ENCODE peak calls at places on chromosomes 13 and 19, in six cellular contexts. A is gastrocnemius medialis, B is BJ, P is GM12865, N is A549, O is H9. J is an unnamed sample.

GRCh38 chr19:34838248-34838647 is 65.2 kb upstream of the ZNF599 start:
- DNase-seq in A (no peak), B (no peak), P (no peak), N (peak), O (no peak), J (no peak)

GRCh38 chr13:75417006-75417384 is 65.0 kb downstream of the TBC1D4 start:
- DNase-seq in A (peak), B (no peak), P (no peak), N (no peak), O (no peak), J (no peak)

GRCh38 chr19:50328257-50329145 is 676 bp downstream of the KCNC3 start:
- DNase-seq in A (no peak), B (no peak), P (peak), N (no peak), O (peak), J (peak)

GRCh38 chr13:46146898-46147297 is 35.1 kb downstream of the LCP1 start:
- DNase-seq in A (no peak), B (no peak), P (no peak), N (no peak), O (peak), J (no peak)

GRCh38 chr13:49113526-49114286 is 106.4 kb upstream of the MLNR start:
- DNase-seq in A (no peak), B (no peak), P (no peak), N (no peak), O (no peak), J (no peak)

GRCh38 chr13:92829930-92830329 is 396.7 kb upstream of the GPC6 start:
- DNase-seq in A (no peak), B (no peak), P (no peak), N (no peak), O (no peak), J (no peak)

GRCh38 chr13:99265823-99266426 is 7.7 kb upstream of the GPR18 start:
- DNase-seq in A (no peak), B (no peak), P (peak), N (peak), O (no peak), J (peak)

GRCh38 chr19:40033989-40034560 is 22.0 kb downstream of the ZNF780B start:
- DNase-seq in A (no peak), B (no peak), P (no peak), N (no peak), O (no peak), J (no peak)

GRCh38 chr13:100439247-100439955 is 149.2 kb downstream of the GGACT start:
- DNase-seq in A (no peak), B (no peak), P (no peak), N (no peak), O (peak), J (no peak)

GRCh38 chr19:16608290-16608704 is 19.7 kb downstream of the MED26 start:
- DNase-seq in A (peak), B (peak), P (no peak), N (no peak), O (no peak), J (no peak)

GRCh38 chr13:94849254-94849653 is 136.9 kb upstream of the SOX21 start:
- DNase-seq in A (no peak), B (no peak), P (no peak), N (no peak), O (no peak), J (no peak)

GRCh38 chr19:16371540-16371986 is 46.9 kb downstream of the KLF2 start:
- DNase-seq in A (no peak), B (no peak), P (peak), N (no peak), O (no peak), J (peak)

GRCh38 chr13:47017476-47017875 is 120.6 kb upstream of the HTR2A start:
- DNase-seq in A (no peak), B (no peak), P (no peak), N (no peak), O (no peak), J (no peak)

GRCh38 chr13:52158629-52159158 is 703 bp downstream of the NEK3 start:
- DNase-seq in A (no peak), B (no peak), P (peak), N (no peak), O (no peak), J (peak)

GRCh38 chr13:31208554-31209122 is 8.9 kb downstream of the B3GLCT start:
- DNase-seq in A (no peak), B (no peak), P (no peak), N (no peak), O (no peak), J (no peak)

GRCh38 chr13:111031531-111031961 is 83.6 kb upstream of the ARHGEF7 start:
- DNase-seq in A (peak), B (peak), P (peak), N (no peak), O (no peak), J (no peak)

GRCh38 chr19:55342044-55342531 is 2.4 kb downstream of the KMT5C start:
- DNase-seq in A (no peak), B (no peak), P (no peak), N (no peak), O (peak), J (no peak)

GRCh38 chr19:55340784-55341147 is 1.1 kb downstream of the KMT5C start:
- DNase-seq in A (no peak), B (no peak), P (no peak), N (no peak), O (peak), J (no peak)

GRCh38 chr19:55340144-55340783 is 588 bp downstream of the KMT5C start:
- DNase-seq in A (no peak), B (no peak), P (peak), N (no peak), O (peak), J (no peak)

GRCh38 chr19:55341191-55342043 is 1.7 kb downstream of the KMT5C start:
- DNase-seq in A (peak), B (no peak), P (peak), N (peak), O (peak), J (peak)

GRCh38 chr19:55339225-55340143 is at the start of gene KMT5C:
- DNase-seq in A (peak), B (peak), P (peak), N (peak), O (peak), J (peak)
- TF ChIP-seq CTCF in A (peak), B (peak), P (no peak), N (no peak), O (no peak), J (no peak)

GRCh38 chr19:1247747-1248453 is 483 bp upstream of the MIDN start:
- DNase-seq in A (peak), B (no peak), P (peak), N (no peak), O (peak), J (no peak)
- TF ChIP-seq CTCF in A (peak), B (peak), P (peak), N (peak), O (peak), J (peak)

GRCh38 chr13:71979616-71980015 is 112.6 kb upstream of the DACH1 start:
- DNase-seq in A (no peak), B (no peak), P (peak), N (no peak), O (peak), J (no peak)
- TF ChIP-seq CTCF in A (no peak), B (no peak), P (peak), N (no peak), O (peak), J (peak)

DNA sequence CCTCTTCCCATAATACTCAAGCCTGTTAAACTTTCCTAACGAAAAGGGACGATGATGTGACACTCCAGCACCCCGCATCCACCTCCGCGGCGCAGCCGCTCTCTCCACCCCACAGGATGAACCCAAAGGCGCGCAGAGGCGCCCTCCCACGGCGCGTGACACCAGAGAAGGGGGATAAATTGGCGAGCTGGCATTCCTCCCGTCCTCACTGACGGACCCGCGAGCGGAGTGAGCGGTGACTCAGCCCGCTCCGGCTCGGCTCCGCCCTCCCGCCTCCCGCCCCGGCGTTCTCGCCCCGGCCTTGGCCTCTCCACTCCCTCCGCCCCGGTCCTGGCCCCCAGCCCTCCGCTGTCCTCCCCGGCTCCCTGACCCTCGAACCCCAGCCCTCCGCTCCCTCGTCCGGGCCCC is 590 bp downstream of the TUBGCP3 start:
- DNase-seq in A (peak), B (peak), P (peak), N (peak), O (peak), J (peak)
- TF ChIP-seq CTCF in A (no peak), B (peak), P (no peak), N (no peak), O (no peak), J (peak)

GRCh38 chr19:45166723-45167252 is 6.0 kb upstream of the NKPD1 start:
- DNase-seq in A (no peak), B (no peak), P (no peak), N (no peak), O (peak), J (no peak)

GRCh38 chr19:45162464-45163143 is 1.8 kb upstream of the NKPD1 start:
- DNase-seq in A (no peak), B (no peak), P (no peak), N (no peak), O (no peak), J (no peak)

GRCh38 chr19:45163751-45164150 is 3.0 kb upstream of the NKPD1 start:
- DNase-seq in A (no peak), B (no peak), P (no peak), N (no peak), O (no peak), J (no peak)

GRCh38 chr19:45163156-45163555 is 2.4 kb upstream of the NKPD1 start:
- DNase-seq in A (no peak), B (no peak), P (no peak), N (no peak), O (no peak), J (no peak)

DNA sequence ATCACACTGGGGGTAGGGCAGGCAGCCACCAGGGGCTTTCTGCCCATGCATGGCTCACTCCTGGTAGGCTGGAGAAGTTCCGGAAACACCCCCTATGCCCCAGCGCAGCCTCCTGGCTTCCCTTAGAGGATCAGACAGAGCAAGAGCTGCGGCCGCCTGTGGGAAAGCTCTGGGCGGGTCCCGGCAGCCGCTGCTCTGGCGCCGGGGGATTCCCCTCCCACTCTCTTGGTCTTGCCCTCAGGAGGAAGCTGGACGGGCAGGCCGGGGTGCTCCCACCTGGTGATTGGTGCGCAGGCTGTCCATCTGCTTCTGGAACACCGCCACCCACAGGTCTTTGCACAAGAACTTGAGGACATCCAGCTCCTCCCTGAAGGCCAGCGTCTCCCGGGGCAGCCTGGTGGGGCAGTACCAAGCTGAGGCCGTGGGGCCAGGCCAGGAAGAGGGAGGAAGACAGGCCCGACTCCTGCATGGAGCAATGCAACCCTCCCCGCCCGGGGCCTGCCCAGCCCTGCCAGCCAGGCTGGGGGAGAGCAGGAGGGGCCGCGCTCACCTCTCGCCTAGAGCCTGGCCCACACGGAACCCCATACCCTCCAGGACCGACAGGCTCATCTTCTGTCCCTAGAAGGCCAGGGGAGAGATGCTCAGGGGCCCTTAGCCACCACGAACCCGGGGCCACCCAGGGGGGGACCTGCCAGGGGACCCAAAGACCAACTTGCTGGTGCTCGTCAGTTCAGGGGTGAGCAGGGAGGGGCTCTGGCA is 4.0 kb upstream of the NKPD1 start:
- DNase-seq in A (peak), B (no peak), P (peak), N (no peak), O (peak), J (peak)
- TF ChIP-seq CTCF in A (no peak), B (peak), P (no peak), N (no peak), O (peak), J (peak)

GRCh38 chr19:54881884-54882283 is 7.8 kb downstream of the FCAR start:
- DNase-seq in A (no peak), B (no peak), P (no peak), N (no peak), O (no peak), J (no peak)

GRCh38 chr19:54883228-54883627 is 9.2 kb downstream of the FCAR start:
- DNase-seq in A (no peak), B (no peak), P (no peak), N (no peak), O (no peak), J (no peak)

GRCh38 chr19:54882758-54883157 is 8.7 kb downstream of the FCAR start:
- DNase-seq in A (no peak), B (no peak), P (peak), N (no peak), O (no peak), J (peak)
- TF ChIP-seq CTCF in A (no peak), B (no peak), P (peak), N (no peak), O (peak), J (peak)

DNA sequence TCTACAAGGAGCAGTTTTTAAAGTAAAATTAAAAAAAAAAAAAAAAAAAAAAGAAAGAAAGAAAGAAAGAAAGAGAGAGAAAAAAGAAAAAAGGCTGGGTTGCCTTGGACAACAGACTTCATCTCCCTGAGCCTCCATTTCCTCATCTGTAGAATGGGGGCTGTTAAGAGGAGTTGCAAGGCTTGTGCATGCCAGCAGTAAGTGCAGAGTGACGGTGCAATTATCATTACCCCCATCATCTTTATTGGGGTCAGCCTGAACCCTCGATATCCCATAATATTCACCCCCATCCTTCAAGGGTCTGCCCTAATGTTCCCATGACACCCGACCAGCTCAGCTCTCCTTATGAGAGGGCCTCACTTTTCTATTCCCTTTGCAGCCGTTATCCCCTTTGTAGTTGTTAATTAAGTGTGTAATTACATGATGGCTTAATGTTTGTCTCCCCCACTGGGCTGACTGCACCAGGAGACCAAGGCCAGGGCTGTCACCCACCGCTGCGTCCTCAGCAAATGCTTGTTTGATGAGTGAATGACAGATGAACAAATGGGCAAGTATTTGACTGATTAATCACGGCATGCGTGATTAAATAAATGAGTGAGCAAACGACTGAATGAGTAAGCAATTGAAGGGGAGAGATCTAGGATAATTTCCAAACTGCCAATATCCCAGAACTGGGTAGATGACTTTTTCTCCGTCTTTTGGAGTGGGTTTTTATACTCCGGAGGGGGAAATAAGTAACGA is 10.1 kb downstream of the FOSB start:
- DNase-seq in A (no peak), B (no peak), P (peak), N (no peak), O (no peak), J (no peak)
- TF ChIP-seq CTCF in A (no peak), B (no peak), P (no peak), N (no peak), O (no peak), J (no peak)

GRCh38 chr19:1054102-1055027 is 12.6 kb upstream of the ARHGAP45 start:
- DNase-seq in A (no peak), B (no peak), P (no peak), N (no peak), O (no peak), J (no peak)

GRCh38 chr19:1051791-1052190 is 11.9 kb downstream of the ABCA7 start:
- DNase-seq in A (no peak), B (no peak), P (no peak), N (no peak), O (peak), J (no peak)

GRCh38 chr19:1055028-1055425 is 11.9 kb upstream of the ARHGAP45 start:
- DNase-seq in A (no peak), B (no peak), P (no peak), N (no peak), O (no peak), J (no peak)

GRCh38 chr19:1052349-1052967 is 12.6 kb downstream of the ABCA7 start:
- DNase-seq in A (no peak), B (no peak), P (no peak), N (no peak), O (no peak), J (no peak)

GRCh38 chr19:1053176-1054101 is 13.5 kb upstream of the ARHGAP45 start:
- DNase-seq in A (no peak), B (no peak), P (no peak), N (no peak), O (no peak), J (no peak)
- TF ChIP-seq CTCF in A (no peak), B (no peak), P (no peak), N (no peak), O (no peak), J (no peak)

J was measured in GM13977.